ENCODE peak calls at places on chromosome 2, in five cellular contexts. V is LoVo, B is fibroblast of lung, N is EH, S is NCI-H1694 treated with DMSO at 0.1 percent for 48 hours. O is an unnamed sample.

GRCh38 chr2:112148477-112148876 is 10.3 kb downstream of the FBLN7 start:
- DNase-seq in V (no peak), B (no peak), N (no peak), S (no peak), O (peak)

GRCh38 chr2:20494246-20494645 is 47.4 kb downstream of the RHOB start:
- DNase-seq in V (no peak), B (peak), N (peak), S (no peak), O (no peak)

GRCh38 chr2:70357076-70358071 is 55.5 kb upstream of the FAM136A start:
- DNase-seq in V (no peak), B (no peak), N (peak), S (no peak), O (no peak)

GRCh38 chr2:233857511-233858118 is 3.3 kb upstream of the HJURP start:
- DNase-seq in V (peak), B (no peak), N (peak), S (no peak), O (no peak)

GRCh38 chr2:109320195-109320935 is 191.4 kb downstream of the SH3RF3 start:
- DNase-seq in V (no peak), B (no peak), N (no peak), S (no peak), O (no peak)

GRCh38 chr2:135664623-135665068 is 77.0 kb upstream of the UBXN4 start:
- DNase-seq in V (no peak), B (no peak), N (peak), S (no peak), O (no peak)

GRCh38 chr2:17373041-17373440 is 145.2 kb downstream of the RAD51AP2 start:
- DNase-seq in V (no peak), B (peak), N (no peak), S (no peak), O (no peak)

GRCh38 chr2:45652090-45653050 is 895 bp downstream of the PRKCE start:
- DNase-seq in V (no peak), B (peak), N (peak), S (peak), O (peak)

GRCh38 chr2:147456729-147457128 is 388.1 kb upstream of the ACVR2A start:
- DNase-seq in V (no peak), B (no peak), N (no peak), S (peak), O (no peak)

GRCh38 chr2:11581797-11582525 is 48.1 kb downstream of the GREB1 start:
- DNase-seq in V (no peak), B (no peak), N (no peak), S (no peak), O (no peak)

GRCh38 chr2:197008229-197008628 is 81.7 kb upstream of the PGAP1 start:
- DNase-seq in V (no peak), B (peak), N (peak), S (peak), O (no peak)

GRCh38 chr2:121498731-121499130 is 31.9 kb upstream of the RNU4ATAC start:
- DNase-seq in V (no peak), B (no peak), N (no peak), S (no peak), O (no peak)

GRCh38 chr2:160252278-160252887 is 52.3 kb upstream of the ITGB6 start:
- DNase-seq in V (peak), B (peak), N (peak), S (peak), O (no peak)

GRCh38 chr2:109604597-109604996 is 9.2 kb downstream of the SEPTIN10 start:
- DNase-seq in V (no peak), B (peak), N (peak), S (no peak), O (no peak)

GRCh38 chr2:70480468-70480867 is 73.2 kb downstream of the TGFA start:
- DNase-seq in V (no peak), B (no peak), N (no peak), S (no peak), O (no peak)

GRCh38 chr2:174673876-174674275 is 76.3 kb upstream of the WIPF1 start:
- DNase-seq in V (no peak), B (peak), N (peak), S (no peak), O (no peak)

GRCh38 chr2:231592636-231593145 is at the start of gene TEX44:
- DNase-seq in V (no peak), B (no peak), N (no peak), S (no peak), O (no peak)

GRCh38 chr2:175004980-175005832 is at the start of gene CHN1:
- DNase-seq in V (peak), B (peak), N (peak), S (peak), O (peak)

GRCh38 chr2:9010866-9011265 is 7.4 kb upstream of the MBOAT2 start:
- DNase-seq in V (no peak), B (peak), N (peak), S (peak), O (no peak)

GRCh38 chr2:103161456-103162289 is 399.8 kb downstream of the TMEM182 start:
- DNase-seq in V (peak), B (peak), N (peak), S (peak), O (peak)

GRCh38 chr2:215423234-215423633 is 12.6 kb downstream of the FN1 start:
- DNase-seq in V (no peak), B (peak), N (peak), S (no peak), O (no peak)

GRCh38 chr2:20443276-20443920 is 3.5 kb upstream of the RHOB start:
- DNase-seq in V (peak), B (peak), N (peak), S (peak), O (peak)

GRCh38 chr2:149049142-149049541 is 10.6 kb downstream of the LYPD6B start:
- DNase-seq in V (no peak), B (peak), N (peak), S (no peak), O (no peak)

GRCh38 chr2:62537814-62538213 is 31.8 kb upstream of the TMEM17 start:
- DNase-seq in V (no peak), B (no peak), N (no peak), S (no peak), O (no peak)

GRCh38 chr2:69306897-69307695 is 79.9 kb downstream of the GFPT1 start:
- DNase-seq in V (peak), B (peak), N (peak), S (peak), O (peak)

GRCh38 chr2:232331071-232331470 is 47.5 kb upstream of the ALPP start:
- DNase-seq in V (no peak), B (peak), N (no peak), S (no peak), O (no peak)

GRCh38 chr2:68284896-68285295 is 32.6 kb upstream of the PPP3R1 start:
- DNase-seq in V (no peak), B (peak), N (peak), S (peak), O (no peak)

GRCh38 chr2:216317831-216318230 is 54.5 kb downstream of the MARCHF4 start:
- DNase-seq in V (no peak), B (no peak), N (no peak), S (no peak), O (no peak)

O was measured in tibial artery.